ENCODE peak calls at places on chromosomes 3 and 15, in ten cellular contexts. D is choroid plexus epithelial cell, H is heart right ventricle, T is OCI-LY7, F is mammary epithelial cell, C is fibroblast of pulmonary artery, V is fibroblast of lung, E is foreskin keratinocyte, G is AG09309, O is lung. I is an unnamed sample.

GRCh38 chr3:8931342-8931741 is 31.9 kb downstream of the RAD18 start:
- DNase-seq in D (peak), H (no peak), T (no peak), F (peak), C (no peak), V (no peak), E (no peak), G (no peak), O (no peak), I (no peak)

GRCh38 chr15:89004726-89005030 is 83.6 kb upstream of the ABHD2 start:
- DNase-seq in D (no peak), H (no peak), T (no peak), F (no peak), C (no peak), V (no peak), E (no peak), G (no peak), O (no peak), I (no peak)

GRCh38 chr3:12175844-12176453 is 17.2 kb upstream of the TIMP4 start:
- DNase-seq in D (peak), H (peak), T (peak), F (no peak), C (peak), V (peak), E (no peak), G (no peak), O (peak), I (peak)

GRCh38 chr15:75720787-75721461 is 8.3 kb upstream of the CSPG4 start:
- DNase-seq in D (peak), H (peak), T (peak), F (peak), C (peak), V (peak), E (peak), G (no peak), O (peak), I (peak)

GRCh38 chr3:32355892-32356291 is 35.8 kb upstream of the CMTM7 start:
- DNase-seq in D (no peak), H (no peak), T (no peak), F (peak), C (no peak), V (no peak), E (peak), G (no peak), O (no peak), I (no peak)

GRCh38 chr3:192514081-192514753 is 213.1 kb downstream of the FGF12 start:
- DNase-seq in D (peak), H (no peak), T (no peak), F (peak), C (peak), V (peak), E (peak), G (no peak), O (no peak), I (peak)

GRCh38 chr3:170809975-170810357 is 60.0 kb downstream of the RPL22L1 start:
- DNase-seq in D (peak), H (no peak), T (no peak), F (peak), C (peak), V (peak), E (peak), G (peak), O (no peak), I (peak)

GRCh38 chr3:36992806-36993325 is at the start of gene EPM2AIP1:
- DNase-seq in D (no peak), H (peak), T (no peak), F (no peak), C (no peak), V (no peak), E (no peak), G (no peak), O (peak), I (peak)

GRCh38 chr15:73700041-73700842 is 16.1 kb downstream of the CD276 start:
- DNase-seq in D (peak), H (peak), T (peak), F (peak), C (peak), V (peak), E (peak), G (no peak), O (peak), I (peak)

GRCh38 chr15:23857028-23857641 is 170.0 kb upstream of the NDN start:
- DNase-seq in D (peak), H (no peak), T (no peak), F (no peak), C (peak), V (peak), E (no peak), G (no peak), O (peak), I (peak)

GRCh38 chr15:67341539-67341938 is 87.0 kb downstream of the IQCH start:
- DNase-seq in D (no peak), H (no peak), T (no peak), F (no peak), C (no peak), V (no peak), E (no peak), G (no peak), O (no peak), I (no peak)

GRCh38 chr3:81581966-81582599 is 179.4 kb downstream of the GBE1 start:
- DNase-seq in D (peak), H (no peak), T (peak), F (peak), C (peak), V (peak), E (peak), G (no peak), O (no peak), I (peak)

GRCh38 chr15:98649621-98649995 is 1.3 kb downstream of the IGF1R start:
- DNase-seq in D (no peak), H (peak), T (peak), F (no peak), C (peak), V (peak), E (no peak), G (no peak), O (peak), I (peak)

GRCh38 chr3:98740324-98740723 is 22.8 kb upstream of the ST3GAL6 start:
- DNase-seq in D (no peak), H (no peak), T (no peak), F (no peak), C (no peak), V (no peak), E (no peak), G (no peak), O (no peak), I (no peak)

GRCh38 chr15:78149805-78150751 is 916 bp downstream of the IDH3A start:
- DNase-seq in D (peak), H (no peak), T (peak), F (peak), C (peak), V (no peak), E (peak), G (no peak), O (peak), I (peak)

DNA sequence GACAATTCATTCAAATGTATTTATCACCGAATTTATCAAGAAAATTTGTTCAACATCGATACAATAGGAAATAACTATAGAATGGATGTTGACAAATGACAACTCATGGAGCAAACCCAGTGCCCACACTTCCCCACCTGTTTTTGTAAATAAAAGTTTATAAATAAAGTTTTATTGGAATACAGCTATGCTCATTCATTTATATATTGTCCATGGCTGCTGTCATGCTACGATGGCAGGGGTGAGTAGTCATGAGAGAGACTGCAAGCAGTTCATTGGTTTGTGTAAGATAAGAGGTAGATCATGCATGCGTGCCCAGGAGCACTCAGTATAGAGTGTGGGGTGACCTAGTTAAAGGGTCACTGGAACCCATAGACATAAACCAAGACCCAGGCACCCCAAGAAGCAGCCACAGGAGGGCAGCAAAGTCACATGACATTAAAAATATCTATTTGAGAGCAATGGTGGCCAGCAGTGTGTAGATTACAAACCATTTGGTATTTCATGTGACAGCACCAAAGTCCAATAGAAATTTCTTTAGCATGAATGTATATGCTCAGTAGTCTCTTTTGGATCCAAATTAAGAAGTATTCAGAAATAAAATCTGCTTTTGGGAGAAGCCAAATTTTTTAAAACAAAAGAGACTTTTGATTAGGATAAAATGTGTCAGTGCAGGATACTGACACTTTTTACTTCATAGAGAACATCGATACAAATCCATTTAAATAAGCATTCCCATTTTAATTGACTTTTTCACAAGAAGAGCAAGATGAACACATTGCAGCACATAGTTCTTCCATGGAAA is 794.8 kb downstream of the MCTP2 start:
- DNase-seq in D (peak), H (peak), T (peak), F (peak), C (peak), V (peak), E (peak), G (no peak), O (peak), I (peak)
- TF ChIP-seq CTCF in D (peak), H (peak), T (peak), F (peak), C (peak), V (peak), E (peak), G (peak), O (peak), I (peak)

GRCh38 chr3:188526057-188526456 is 372.1 kb downstream of the LPP start:
- DNase-seq in D (peak), H (no peak), T (no peak), F (no peak), C (peak), V (no peak), E (no peak), G (no peak), O (peak), I (peak)
- TF ChIP-seq CTCF in D (peak), H (no peak), T (peak), F (no peak), C (peak), V (no peak), E (no peak), G (no peak), O (no peak), I (no peak)

DNA sequence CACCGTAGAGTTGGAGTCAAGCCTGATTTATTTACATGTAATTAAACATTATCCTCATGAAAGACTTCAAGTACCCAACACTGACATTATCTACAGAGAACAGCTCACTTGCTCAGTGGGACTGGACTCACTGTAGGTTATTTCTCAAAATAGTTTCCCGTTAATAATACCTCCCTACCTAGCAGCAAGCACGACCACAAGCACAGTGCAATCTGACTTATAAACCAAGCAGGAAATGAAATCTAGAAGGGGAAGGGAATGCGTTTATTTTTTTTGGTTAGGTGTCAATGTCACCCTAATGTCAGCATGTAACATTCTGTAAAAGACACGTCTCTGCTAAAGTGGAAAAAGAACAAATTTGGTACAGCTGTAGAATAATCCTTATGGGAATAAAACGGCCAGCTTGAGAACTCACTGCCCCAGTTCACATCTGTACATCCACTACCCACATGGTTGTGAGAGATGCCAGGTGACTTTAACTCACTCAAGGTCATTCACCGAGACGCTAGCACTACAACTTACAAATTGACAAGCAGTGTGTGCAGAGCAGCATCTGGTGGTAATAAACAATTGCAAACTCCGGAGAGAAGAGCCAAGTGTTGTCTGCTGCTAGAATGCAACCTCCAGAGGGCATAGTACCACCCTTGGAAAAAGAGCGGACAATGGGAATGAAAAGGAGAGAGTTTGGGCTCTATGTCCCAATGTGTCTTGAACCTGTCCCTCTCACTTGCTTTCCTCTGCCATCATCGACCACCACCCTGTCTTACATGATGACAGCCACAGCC is 242.5 kb downstream of the CADPS start:
- DNase-seq in D (no peak), H (no peak), T (no peak), F (no peak), C (no peak), V (no peak), E (no peak), G (no peak), O (no peak), I (no peak)
- TF ChIP-seq CTCF in D (peak), H (no peak), T (peak), F (no peak), C (no peak), V (peak), E (peak), G (peak), O (no peak), I (no peak)

DNA sequence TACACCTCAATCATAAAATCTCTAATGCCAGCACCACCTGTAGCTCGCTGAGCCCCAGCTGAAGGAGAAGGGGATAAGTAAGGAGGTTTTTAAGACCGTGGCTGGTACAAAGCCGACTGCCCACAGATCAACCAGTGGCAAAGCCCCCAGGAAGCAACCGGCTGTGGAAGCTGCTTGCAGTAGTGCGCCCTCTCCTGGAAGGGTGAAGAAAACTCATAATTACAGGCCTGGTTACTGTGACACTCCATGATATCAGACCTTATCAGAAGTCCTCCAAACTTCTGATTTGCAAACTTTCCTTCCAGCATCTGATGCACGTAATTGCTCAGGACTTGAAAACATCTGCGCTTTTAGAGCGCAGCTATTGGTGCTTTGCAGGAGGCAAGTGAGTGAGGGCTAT is 63.1 kb upstream of the MCTP2 start:
- DNase-seq in D (no peak), H (no peak), T (peak), F (no peak), C (no peak), V (no peak), E (no peak), G (no peak), O (no peak), I (peak)
- TF ChIP-seq CTCF in D (no peak), H (no peak), T (peak), F (peak), C (no peak), V (no peak), E (peak), G (peak), O (no peak), I (peak)

GRCh38 chr15:49212897-49213296 is 42.9 kb downstream of the GALK2 start:
- DNase-seq in D (no peak), H (no peak), T (no peak), F (no peak), C (no peak), V (no peak), E (no peak), G (no peak), O (no peak), I (no peak)
- TF ChIP-seq CTCF in D (no peak), H (no peak), T (no peak), F (no peak), C (no peak), V (no peak), E (no peak), G (no peak), O (no peak), I (no peak)

DNA sequence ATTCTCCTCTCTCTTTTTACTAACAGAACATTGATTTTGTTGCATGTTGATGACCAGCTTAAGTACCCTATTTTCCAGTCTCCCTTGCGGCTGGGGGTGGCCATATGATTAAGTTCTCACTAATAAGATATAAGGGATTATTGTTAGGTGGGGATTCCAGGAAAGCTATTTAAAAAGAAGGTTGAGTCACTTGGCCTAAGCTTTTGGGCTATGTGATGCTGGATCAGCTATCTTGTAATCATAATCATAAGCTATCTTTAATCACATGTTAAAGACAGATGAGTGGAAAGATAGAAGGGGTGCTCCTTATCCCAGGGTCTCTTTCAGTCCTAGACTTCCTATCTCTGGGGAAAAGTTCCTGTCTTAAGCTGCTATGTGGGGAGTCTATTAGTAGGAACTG is 59.9 kb downstream of the CGNL1 start:
- DNase-seq in D (no peak), H (no peak), T (no peak), F (no peak), C (no peak), V (peak), E (no peak), G (no peak), O (no peak), I (no peak)
- TF ChIP-seq CTCF in D (no peak), H (no peak), T (no peak), F (no peak), C (no peak), V (no peak), E (no peak), G (no peak), O (no peak), I (no peak)

DNA sequence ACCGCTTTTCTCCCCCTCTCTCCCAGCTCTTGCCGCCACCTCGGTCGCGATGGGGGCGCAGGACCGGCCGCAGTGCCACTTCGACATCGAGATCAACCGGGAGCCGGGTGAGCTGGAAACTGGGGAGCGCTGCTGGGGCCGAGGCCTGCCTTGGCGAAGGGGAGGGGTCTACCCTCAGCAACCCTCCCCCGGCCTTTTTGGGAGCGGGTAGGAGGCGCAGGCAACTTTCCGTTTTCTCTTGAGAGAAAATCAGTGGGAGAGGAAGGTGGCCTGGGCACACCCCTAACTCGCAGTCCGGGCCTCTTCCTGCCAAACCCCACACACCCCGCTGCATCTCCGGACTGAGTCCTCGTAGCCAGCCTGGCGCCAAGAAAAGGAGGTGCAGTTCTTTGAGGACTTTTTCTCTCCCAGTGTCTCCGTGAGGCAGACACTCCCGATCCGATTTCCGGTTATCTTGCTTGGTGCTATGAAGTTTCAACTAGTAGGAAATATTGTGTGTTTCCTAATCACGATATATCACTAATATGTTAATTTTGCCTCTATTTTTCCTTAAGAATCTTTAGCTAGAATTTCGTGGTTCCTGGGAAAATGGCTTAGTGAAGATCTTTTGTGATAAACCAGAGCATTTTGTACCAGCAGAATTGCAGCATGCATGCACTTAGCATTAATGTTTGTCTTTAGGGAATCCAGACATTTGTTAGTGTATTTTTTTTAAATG is 631 bp downstream of the NKTR start:
- DNase-seq in D (peak), H (no peak), T (peak), F (peak), C (peak), V (peak), E (peak), G (peak), O (peak), I (peak)
- TF ChIP-seq CTCF in D (peak), H (no peak), T (no peak), F (no peak), C (peak), V (no peak), E (peak), G (peak), O (no peak), I (no peak)

DNA sequence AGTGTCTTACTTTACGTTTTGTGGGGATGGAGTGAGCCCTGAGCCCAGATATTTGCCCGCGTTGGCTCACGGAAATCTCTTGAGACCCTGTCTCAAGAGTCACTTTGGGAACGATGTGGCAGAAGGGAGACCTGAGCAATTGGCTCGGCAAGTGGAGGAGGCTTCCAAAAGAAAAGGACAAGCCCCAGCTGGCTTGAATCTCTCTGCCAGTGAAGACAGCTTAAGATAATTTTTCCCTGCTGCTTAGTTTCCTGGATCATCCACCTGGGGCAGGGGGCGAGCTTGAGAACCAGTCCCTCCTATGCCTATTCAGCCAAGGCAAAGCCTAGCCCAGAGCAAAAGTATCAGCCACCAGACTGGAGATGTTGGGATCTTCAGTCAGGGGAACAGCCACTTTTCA is 708 bp downstream of the SEC22A start:
- DNase-seq in D (peak), H (no peak), T (peak), F (peak), C (no peak), V (no peak), E (peak), G (no peak), O (no peak), I (peak)
- TF ChIP-seq CTCF in D (peak), H (no peak), T (no peak), F (no peak), C (no peak), V (no peak), E (no peak), G (no peak), O (no peak), I (no peak)

DNA sequence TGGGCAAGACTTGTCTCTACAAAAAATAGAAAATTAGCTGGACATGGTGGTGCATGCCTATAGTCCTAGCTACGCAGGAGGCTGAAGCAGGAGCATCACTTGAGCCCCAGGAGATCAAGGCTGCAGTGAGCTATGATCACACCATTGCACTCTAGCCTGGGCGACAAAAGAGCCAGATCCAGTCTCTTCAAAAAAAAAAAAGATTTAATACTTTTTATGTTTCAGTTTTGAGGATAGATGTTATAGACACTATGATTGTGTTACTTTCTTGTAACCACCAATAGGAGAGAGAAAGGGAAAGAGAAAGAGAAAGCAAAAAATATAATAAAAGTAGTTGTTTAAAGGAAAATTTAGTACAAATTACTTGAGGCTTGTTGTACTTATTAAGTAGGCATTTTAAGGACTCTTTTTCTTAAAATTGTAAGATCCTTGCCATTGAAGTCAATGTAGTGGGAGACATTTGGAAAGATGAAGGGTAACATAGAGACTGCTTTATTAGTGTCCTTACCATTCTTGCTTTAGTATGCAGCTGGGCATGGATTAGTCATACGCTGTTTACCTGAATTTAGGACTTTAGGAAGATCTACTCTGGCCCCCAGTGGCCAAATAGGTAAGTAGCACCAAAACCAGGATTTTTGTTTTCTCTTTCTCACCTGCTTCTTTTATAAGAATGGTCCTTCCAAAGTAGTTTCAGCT is 35.1 kb upstream of the ZDHHC23 start:
- DNase-seq in D (peak), H (no peak), T (peak), F (peak), C (peak), V (peak), E (peak), G (peak), O (no peak), I (peak)
- TF ChIP-seq CTCF in D (peak), H (peak), T (peak), F (peak), C (peak), V (peak), E (peak), G (peak), O (peak), I (peak)

GRCh38 chr3:55634345-55634744 is 147.2 kb upstream of the WNT5A start:
- DNase-seq in D (no peak), H (no peak), T (no peak), F (no peak), C (no peak), V (peak), E (no peak), G (no peak), O (no peak), I (no peak)
- TF ChIP-seq CTCF in D (no peak), H (no peak), T (no peak), F (no peak), C (no peak), V (no peak), E (no peak), G (no peak), O (no peak), I (no peak)